ENCODE peak calls at places on chromosomes 13 and 19, in seven cellular contexts. One of them, this sample, is unnamed.

GRCh38 chr13:59458908-59459579 is 704.7 kb downstream of the DIAPH3 start:
- DNase-seq in mammary epithelial cell: no peak
- DNase-seq in AG04450: peak
- DNase-seq in heart right ventricle: peak
- DNase-seq in left lung: no peak
- DNase-seq in mucosa of descending colon: no peak
- DNase-seq in uterus: no peak
- DNase-seq in this sample: peak

GRCh38 chr19:28289294-28290063 is 923.5 kb downstream of the UQCRFS1 start:
- DNase-seq in mammary epithelial cell: peak
- DNase-seq in AG04450: no peak
- DNase-seq in heart right ventricle: no peak
- DNase-seq in left lung: no peak
- DNase-seq in mucosa of descending colon: peak
- DNase-seq in uterus: no peak
- DNase-seq in this sample: peak

GRCh38 chr19:14582894-14583340 is at the start of gene CLEC17A:
- DNase-seq in mammary epithelial cell: no peak
- DNase-seq in AG04450: no peak
- DNase-seq in heart right ventricle: no peak
- DNase-seq in left lung: no peak
- DNase-seq in mucosa of descending colon: no peak
- DNase-seq in uterus: no peak
- DNase-seq in this sample: no peak

GRCh38 chr13:48291730-48292129 is 11.8 kb upstream of the RB1 start:
- DNase-seq in mammary epithelial cell: no peak
- DNase-seq in AG04450: no peak
- DNase-seq in heart right ventricle: no peak
- DNase-seq in left lung: no peak
- DNase-seq in mucosa of descending colon: no peak
- DNase-seq in uterus: no peak
- DNase-seq in this sample: no peak

GRCh38 chr19:5343848-5344247 is 3.2 kb upstream of the PTPRS start:
- DNase-seq in mammary epithelial cell: no peak
- DNase-seq in AG04450: peak
- DNase-seq in heart right ventricle: no peak
- DNase-seq in left lung: no peak
- DNase-seq in mucosa of descending colon: no peak
- DNase-seq in uterus: no peak
- DNase-seq in this sample: peak

GRCh38 chr13:38752726-38753125 is 65.8 kb downstream of the FREM2 start:
- DNase-seq in mammary epithelial cell: no peak
- DNase-seq in AG04450: no peak
- DNase-seq in heart right ventricle: no peak
- DNase-seq in left lung: no peak
- DNase-seq in mucosa of descending colon: no peak
- DNase-seq in uterus: no peak
- DNase-seq in this sample: no peak

GRCh38 chr19:18649371-18650047 is 12.7 kb downstream of the KLHL26 start:
- DNase-seq in mammary epithelial cell: peak
- DNase-seq in AG04450: no peak
- DNase-seq in heart right ventricle: peak
- DNase-seq in left lung: no peak
- DNase-seq in mucosa of descending colon: peak
- DNase-seq in uterus: peak
- DNase-seq in this sample: no peak

GRCh38 chr13:38763446-38764381 is 76.8 kb downstream of the FREM2 start:
- DNase-seq in mammary epithelial cell: peak
- DNase-seq in AG04450: no peak
- DNase-seq in heart right ventricle: no peak
- DNase-seq in left lung: no peak
- DNase-seq in mucosa of descending colon: no peak
- DNase-seq in uterus: no peak
- DNase-seq in this sample: no peak

GRCh38 chr19:6074709-6075403 is 35.4 kb downstream of the RFX2 start:
- DNase-seq in mammary epithelial cell: no peak
- DNase-seq in AG04450: no peak
- DNase-seq in heart right ventricle: no peak
- DNase-seq in left lung: no peak
- DNase-seq in mucosa of descending colon: no peak
- DNase-seq in uterus: no peak
- DNase-seq in this sample: no peak

GRCh38 chr19:18589380-18590272 is 1.0 kb downstream of the REX1BD start:
- DNase-seq in mammary epithelial cell: peak
- DNase-seq in AG04450: no peak
- DNase-seq in heart right ventricle: peak
- DNase-seq in left lung: peak
- DNase-seq in mucosa of descending colon: peak
- DNase-seq in uterus: peak
- DNase-seq in this sample: no peak

GRCh38 chr19:45082170-45082569 is 3.1 kb downstream of the GEMIN7 start:
- DNase-seq in mammary epithelial cell: no peak
- DNase-seq in AG04450: no peak
- DNase-seq in heart right ventricle: no peak
- DNase-seq in left lung: no peak
- DNase-seq in mucosa of descending colon: no peak
- DNase-seq in uterus: no peak
- DNase-seq in this sample: no peak

GRCh38 chr13:45101327-45102018 is 18.8 kb upstream of the GTF2F2 start:
- DNase-seq in mammary epithelial cell: no peak
- DNase-seq in AG04450: no peak
- DNase-seq in heart right ventricle: no peak
- DNase-seq in left lung: no peak
- DNase-seq in mucosa of descending colon: no peak
- DNase-seq in uterus: no peak
- DNase-seq in this sample: no peak

GRCh38 chr19:31436121-31436776 is 87.0 kb upstream of the TSHZ3 start:
- DNase-seq in mammary epithelial cell: peak
- DNase-seq in AG04450: no peak
- DNase-seq in heart right ventricle: no peak
- DNase-seq in left lung: no peak
- DNase-seq in mucosa of descending colon: no peak
- DNase-seq in uterus: no peak
- DNase-seq in this sample: no peak

GRCh38 chr13:112179995-112180394 is 113.0 kb downstream of the SOX1 start:
- DNase-seq in mammary epithelial cell: no peak
- DNase-seq in AG04450: no peak
- DNase-seq in heart right ventricle: no peak
- DNase-seq in left lung: no peak
- DNase-seq in mucosa of descending colon: no peak
- DNase-seq in uterus: no peak
- DNase-seq in this sample: no peak

GRCh38 chr19:51572415-51572814 is 1.3 kb downstream of the ZNF175 start:
- DNase-seq in mammary epithelial cell: no peak
- DNase-seq in AG04450: no peak
- DNase-seq in heart right ventricle: no peak
- DNase-seq in left lung: no peak
- DNase-seq in mucosa of descending colon: no peak
- DNase-seq in uterus: no peak
- DNase-seq in this sample: no peak

GRCh38 chr13:24683833-24684599 is 3.8 kb downstream of the ATP12A start:
- DNase-seq in mammary epithelial cell: peak
- DNase-seq in AG04450: no peak
- DNase-seq in heart right ventricle: peak
- DNase-seq in left lung: no peak
- DNase-seq in mucosa of descending colon: peak
- DNase-seq in uterus: no peak
- DNase-seq in this sample: no peak

GRCh38 chr19:51422053-51422448 is 4.6 kb upstream of the SIGLEC10 start:
- DNase-seq in mammary epithelial cell: peak
- DNase-seq in AG04450: peak
- DNase-seq in heart right ventricle: peak
- DNase-seq in left lung: peak
- DNase-seq in mucosa of descending colon: peak
- DNase-seq in uterus: peak
- DNase-seq in this sample: no peak

GRCh38 chr19:35168261-35168660 is 13.7 kb downstream of the FXYD5 start:
- DNase-seq in mammary epithelial cell: peak
- DNase-seq in AG04450: no peak
- DNase-seq in heart right ventricle: no peak
- DNase-seq in left lung: no peak
- DNase-seq in mucosa of descending colon: no peak
- DNase-seq in uterus: no peak
- DNase-seq in this sample: no peak

GRCh38 chr13:95140502-95140901 is 160.7 kb downstream of the ABCC4 start:
- DNase-seq in mammary epithelial cell: no peak
- DNase-seq in AG04450: no peak
- DNase-seq in heart right ventricle: no peak
- DNase-seq in left lung: no peak
- DNase-seq in mucosa of descending colon: no peak
- DNase-seq in uterus: no peak
- DNase-seq in this sample: no peak

GRCh38 chr19:47019431-47020041 is at the start of gene NPAS1:
- DNase-seq in mammary epithelial cell: no peak
- DNase-seq in AG04450: no peak
- DNase-seq in heart right ventricle: no peak
- DNase-seq in left lung: no peak
- DNase-seq in mucosa of descending colon: no peak
- DNase-seq in uterus: no peak
- DNase-seq in this sample: no peak

GRCh38 chr13:27170221-27170520 is 1.4 kb downstream of the USP12 start:
- DNase-seq in mammary epithelial cell: peak
- DNase-seq in AG04450: no peak
- DNase-seq in heart right ventricle: no peak
- DNase-seq in left lung: no peak
- DNase-seq in mucosa of descending colon: no peak
- DNase-seq in uterus: no peak
- DNase-seq in this sample: no peak

GRCh38 chr13:102913924-102914628 is 68.2 kb downstream of the ERCC5 start:
- DNase-seq in mammary epithelial cell: peak
- DNase-seq in AG04450: no peak
- DNase-seq in heart right ventricle: no peak
- DNase-seq in left lung: no peak
- DNase-seq in mucosa of descending colon: no peak
- DNase-seq in uterus: no peak
- DNase-seq in this sample: no peak

GRCh38 chr19:40567750-40568494 is 8.8 kb upstream of the SHKBP1 start:
- DNase-seq in mammary epithelial cell: no peak
- DNase-seq in AG04450: no peak
- DNase-seq in heart right ventricle: no peak
- DNase-seq in left lung: no peak
- DNase-seq in mucosa of descending colon: no peak
- DNase-seq in uterus: no peak
- DNase-seq in this sample: no peak

DNA sequence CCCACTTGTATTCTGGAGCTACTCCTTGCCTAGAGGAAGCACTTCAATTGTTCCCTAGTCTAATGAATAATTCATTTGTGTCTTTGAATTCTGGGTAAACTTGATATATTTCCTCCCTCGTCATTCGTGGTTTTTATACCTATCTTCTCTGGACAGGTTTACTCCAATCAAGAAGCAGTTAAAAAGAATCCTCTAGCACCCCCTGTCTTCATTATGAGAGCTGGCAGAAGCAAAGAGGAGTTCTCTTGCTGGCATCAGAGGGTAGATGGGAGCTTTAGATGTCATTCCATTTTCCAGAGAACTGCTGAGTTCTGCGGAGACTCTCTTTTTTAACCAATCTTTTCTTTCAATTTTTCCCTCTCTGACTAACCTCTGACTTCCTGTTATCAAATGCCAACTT is 627.7 kb downstream of the FGF9 start:
- DNase-seq in mammary epithelial cell: no peak
- DNase-seq in AG04450: no peak
- DNase-seq in heart right ventricle: no peak
- DNase-seq in left lung: no peak
- DNase-seq in mucosa of descending colon: no peak
- DNase-seq in uterus: no peak
- DNase-seq in this sample: no peak
- TF ChIP-seq CTCF in mammary epithelial cell: no peak
- TF ChIP-seq CTCF in AG04450: no peak
- TF ChIP-seq CTCF in heart right ventricle: no peak
- TF ChIP-seq CTCF in left lung: no peak
- TF ChIP-seq CTCF in mucosa of descending colon: no peak
- TF ChIP-seq CTCF in uterus: no peak
- TF ChIP-seq CTCF in this sample: no peak

GRCh38 chr19:38932425-38933179 is 1.9 kb downstream of the MRPS12 start:
- DNase-seq in mammary epithelial cell: no peak
- DNase-seq in AG04450: no peak
- DNase-seq in heart right ventricle: no peak
- DNase-seq in left lung: no peak
- DNase-seq in mucosa of descending colon: peak
- DNase-seq in uterus: no peak
- DNase-seq in this sample: no peak
- H3K4me3 ChIP-seq in mammary epithelial cell: no peak
- H3K4me3 ChIP-seq in AG04450: no peak
- H3K4me3 ChIP-seq in heart right ventricle: no peak
- H3K4me3 ChIP-seq in left lung: peak
- H3K4me3 ChIP-seq in mucosa of descending colon: no peak
- H3K4me3 ChIP-seq in uterus: no peak
- H3K4me3 ChIP-seq in this sample: no peak

GRCh38 chr13:98879127-98879520 is 98.7 kb downstream of the DOCK9 start:
- DNase-seq in mammary epithelial cell: no peak
- DNase-seq in AG04450: no peak
- DNase-seq in heart right ventricle: no peak
- DNase-seq in left lung: no peak
- DNase-seq in mucosa of descending colon: no peak
- DNase-seq in uterus: no peak
- DNase-seq in this sample: no peak
- TF ChIP-seq CTCF in mammary epithelial cell: no peak
- TF ChIP-seq CTCF in AG04450: no peak
- TF ChIP-seq CTCF in heart right ventricle: no peak
- TF ChIP-seq CTCF in left lung: no peak
- TF ChIP-seq CTCF in mucosa of descending colon: no peak
- TF ChIP-seq CTCF in uterus: no peak
- TF ChIP-seq CTCF in this sample: no peak

GRCh38 chr13:93233997-93234416 is 7.4 kb downstream of the GPC6 start:
- DNase-seq in mammary epithelial cell: no peak
- DNase-seq in AG04450: no peak
- DNase-seq in heart right ventricle: no peak
- DNase-seq in left lung: no peak
- DNase-seq in mucosa of descending colon: no peak
- DNase-seq in uterus: no peak
- DNase-seq in this sample: no peak

GRCh38 chr13:93234459-93234858 is 7.9 kb downstream of the GPC6 start:
- DNase-seq in mammary epithelial cell: no peak
- DNase-seq in AG04450: no peak
- DNase-seq in heart right ventricle: no peak
- DNase-seq in left lung: no peak
- DNase-seq in mucosa of descending colon: no peak
- DNase-seq in uterus: no peak
- DNase-seq in this sample: no peak

GRCh38 chr13:93230466-93230865 is 3.9 kb downstream of the GPC6 start:
- DNase-seq in mammary epithelial cell: peak
- DNase-seq in AG04450: no peak
- DNase-seq in heart right ventricle: no peak
- DNase-seq in left lung: no peak
- DNase-seq in mucosa of descending colon: no peak
- DNase-seq in uterus: no peak
- DNase-seq in this sample: peak

GRCh38 chr13:93235258-93236015 is 8.8 kb downstream of the GPC6 start:
- DNase-seq in mammary epithelial cell: no peak
- DNase-seq in AG04450: no peak
- DNase-seq in heart right ventricle: no peak
- DNase-seq in left lung: no peak
- DNase-seq in mucosa of descending colon: no peak
- DNase-seq in uterus: no peak
- DNase-seq in this sample: no peak

DNA sequence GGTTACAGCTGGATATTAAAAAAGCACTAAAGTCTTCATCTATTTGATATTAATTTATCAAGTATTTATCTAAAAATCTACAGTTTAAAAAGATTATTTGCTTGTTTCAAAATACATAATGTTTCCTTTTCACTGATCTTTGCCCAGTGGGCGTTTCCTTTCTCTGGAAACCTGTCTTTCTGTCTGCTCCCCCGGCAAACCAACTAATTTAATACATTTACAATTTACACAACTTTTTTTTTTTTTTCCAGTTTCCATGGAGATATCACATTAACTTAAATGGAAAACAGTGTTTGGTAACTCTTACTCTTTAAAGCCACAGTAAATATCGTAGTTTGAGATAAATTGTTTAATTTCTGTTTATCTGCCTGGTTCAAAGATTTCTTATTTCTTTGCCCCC is 5.3 kb downstream of the GPC6 start:
- DNase-seq in mammary epithelial cell: no peak
- DNase-seq in AG04450: no peak
- DNase-seq in heart right ventricle: no peak
- DNase-seq in left lung: no peak
- DNase-seq in mucosa of descending colon: no peak
- DNase-seq in uterus: no peak
- DNase-seq in this sample: no peak
- H3K4me3 ChIP-seq in mammary epithelial cell: no peak
- H3K4me3 ChIP-seq in AG04450: no peak
- H3K4me3 ChIP-seq in heart right ventricle: no peak
- H3K4me3 ChIP-seq in left lung: no peak
- H3K4me3 ChIP-seq in mucosa of descending colon: no peak
- H3K4me3 ChIP-seq in uterus: no peak
- H3K4me3 ChIP-seq in this sample: no peak

This sample was measured in AG09309.